ENCODE peak calls at places on chromosomes 7 and 10, in four cellular contexts. S is activated effector memory CD4-positive, alpha-beta T cell treated with anti-CD3 and anti-CD28 coated beads, Interleukin-2, amount 50 U/mL, for 16 hours; E is activated T-helper 9 cell treated with anti-CD3 and anti-CD28 coated beads, Interleukin-2, amount 50 U/mL, for 16 hours; L is iPS-NIHi11. M is an unnamed sample.

GRCh38 chr10:61130366-61130765 is 186.4 kb upstream of the RHOBTB1 start:
- DNase-seq in S (no peak), E (no peak), L (no peak), M (no peak)

GRCh38 chr7:2959828-2960599 is 83.7 kb downstream of the CARD11 start:
- DNase-seq in L (no peak), S (peak; percentile 22), E (no peak), M (no peak)

GRCh38 chr7:44761207-44762161 is 12.8 kb downstream of the ZMIZ2 start:
- DNase-seq in E (no peak), S (no peak), L (peak; percentile 57), M (no peak)

GRCh38 chr10:21969326-21970287 is 33.9 kb downstream of the DNAJC1 start:
- DNase-seq in E (no peak), L (no peak), S (no peak), M (no peak)

GRCh38 chr7:136956232-136956631 is 87.8 kb downstream of the CHRM2 start:
- DNase-seq in L (no peak), E (no peak), S (no peak), M (no peak)

GRCh38 chr10:132527338-132528063 is 10.1 kb upstream of the INPP5A start:
- DNase-seq in L (no peak), E (no peak), S (peak; percentile 41), M (no peak)

GRCh38 chr7:55546826-55547225 is 25.5 kb downstream of the VOPP1 start:
- DNase-seq in L (peak; percentile 59), E (peak; percentile 26), S (peak; percentile 80), M (no peak)

GRCh38 chr7:137295925-137296324 is 47.6 kb downstream of the PTN start:
- DNase-seq in E (no peak), L (no peak), S (no peak), M (no peak)

GRCh38 chr7:79515358-79515757 is 61.9 kb upstream of the MAGI2 start:
- DNase-seq in E (no peak), S (no peak), L (no peak), M (no peak)

GRCh38 chr10:115979576-115979975 is 293.4 kb downstream of the GFRA1 start:
- DNase-seq in S (no peak), E (no peak), L (no peak), M (no peak)

GRCh38 chr7:29976673-29977072 is 12.9 kb downstream of the SCRN1 start:
- DNase-seq in E (no peak), S (no peak), L (no peak), M (no peak)